ENCODE peak calls at places on chromosomes 1 and 21, in five cellular contexts. K, I, G, W and U are unnamed samples.

GRCh38 chr1:209305221-209305954 is 278.1 kb upstream of the CAMK1G start:
- DNase-seq in G (no peak), I (no peak), K (no peak), W (peak), U (no peak)

GRCh38 chr1:182588460-182589396 is at the start of gene RNASEL:
- DNase-seq in K (peak), I (peak), W (no peak), G (peak), U (peak)

GRCh38 chr1:242017580-242018233 is 18.8 kb upstream of the MAP1LC3C start:
- DNase-seq in W (no peak), K (peak), I (peak), G (peak), U (peak)

GRCh38 chr1:157641177-157641576 is 43.3 kb upstream of the FCRL4 start:
- DNase-seq in K (no peak), G (no peak), I (no peak), W (no peak), U (no peak)

GRCh38 chr1:218479436-218480115 is 134.4 kb downstream of the TGFB2 start:
- DNase-seq in G (peak), K (peak), I (no peak), W (no peak), U (no peak)

GRCh38 chr1:245673920-245674414 is 519.2 kb downstream of the KIF26B start:
- DNase-seq in G (no peak), W (no peak), I (no peak), K (peak), U (no peak)

GRCh38 chr1:36369061-36369470 is 16.7 kb downstream of the STK40 start:
- DNase-seq in G (peak), W (peak), I (peak), K (peak), U (peak)

GRCh38 chr1:19011832-19012231 is 55.4 kb upstream of the IFFO2 start:
- DNase-seq in K (peak), I (no peak), G (peak), W (no peak), U (no peak)

GRCh38 chr1:38061290-38061689 is 14.7 kb upstream of the POU3F1 start:
- DNase-seq in K (no peak), W (no peak), I (no peak), G (no peak), U (no peak)

DNA sequence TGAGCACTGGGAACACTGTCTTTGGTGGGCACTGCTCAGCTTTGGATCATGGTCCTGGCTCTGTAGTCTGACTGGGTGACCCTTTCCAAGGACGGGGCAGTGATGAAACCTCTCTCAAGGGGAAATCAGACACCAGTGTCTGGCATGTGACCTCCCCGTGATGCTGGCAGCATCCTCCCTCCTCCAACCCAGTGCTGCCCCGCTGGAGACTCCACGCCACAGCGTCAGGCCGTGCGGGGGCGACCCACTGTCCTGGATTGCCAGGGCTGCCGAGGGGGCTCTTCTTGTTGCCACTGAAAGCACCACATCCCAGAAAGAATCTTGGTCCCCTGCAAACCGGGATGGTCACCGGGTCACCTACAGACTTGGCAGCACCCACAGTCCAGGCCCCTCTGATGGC is 146.4 kb upstream of the ARHGEF16 start:
- DNase-seq in W (no peak), I (no peak), G (no peak), K (no peak), U (no peak)
- H2BK12ac ChIP-seq in W (no peak), I (no peak), G (no peak), K (no peak), U (no peak)

GRCh38 chr1:170590921-170591705 is 59.1 kb downstream of the GORAB start:
- DNase-seq in I (no peak), W (no peak), K (peak), G (no peak), U (no peak)

GRCh38 chr1:170581041-170581440 is 49.1 kb downstream of the GORAB start:
- DNase-seq in I (no peak), W (no peak), G (no peak), K (no peak), U (no peak)

GRCh38 chr1:170586942-170587593 is 55.1 kb downstream of the GORAB start:
- DNase-seq in W (no peak), G (peak), I (no peak), K (no peak), U (no peak)

GRCh38 chr1:170583186-170583585 is 51.2 kb downstream of the GORAB start:
- DNase-seq in G (no peak), W (no peak), I (no peak), K (no peak), U (no peak)

GRCh38 chr1:170586321-170586855 is 54.4 kb downstream of the GORAB start:
- DNase-seq in G (peak), I (no peak), K (no peak), W (peak), U (no peak)
- H2BK12ac ChIP-seq in G (no peak), I (no peak), K (no peak), W (no peak), U (no peak)

GRCh38 chr1:89918127-89918793 is 76.7 kb upstream of the ZNF326 start:
- DNase-seq in I (no peak), G (peak), W (no peak), K (no peak), U (no peak)
- H2BK12ac ChIP-seq in I (peak), G (no peak), W (no peak), K (no peak), U (no peak)

DNA sequence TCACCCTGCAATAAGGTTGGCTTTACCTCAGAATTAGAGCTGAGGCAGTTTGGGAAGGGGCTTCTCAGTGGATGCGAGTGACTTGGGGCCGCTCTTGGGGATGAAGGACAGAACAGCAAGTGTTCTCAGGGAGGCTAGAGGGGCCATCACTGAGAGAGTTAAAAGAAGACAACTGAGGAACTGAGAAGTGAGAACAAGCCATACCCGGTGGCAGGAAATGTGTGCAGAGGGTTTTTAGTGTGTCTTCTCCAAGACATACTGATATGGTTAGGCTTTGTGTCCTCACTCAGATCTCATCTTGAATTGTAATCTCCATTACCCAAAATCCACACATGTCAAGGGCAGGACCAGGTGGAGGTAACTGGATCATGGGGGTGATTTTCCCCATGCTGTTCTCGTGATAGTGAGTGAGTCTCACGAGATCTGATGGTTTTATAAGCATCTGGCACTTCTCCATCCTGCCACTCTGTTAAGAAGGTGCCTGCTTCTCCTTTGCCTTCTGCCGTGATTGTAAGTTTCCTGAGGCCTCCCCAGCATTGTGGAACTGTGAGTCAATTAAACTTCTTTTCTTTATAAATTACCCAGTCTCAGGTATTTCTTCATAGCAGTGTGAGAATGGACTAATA is 75.8 kb downstream of the PCBP3 start:
- DNase-seq in W (no peak), G (no peak), K (no peak), I (no peak), U (no peak)
- H2BK12ac ChIP-seq in W (no peak), G (no peak), K (no peak), I (no peak), U (no peak)

GRCh38 chr1:194570449-194570848 is 1384.0 kb upstream of the B3GALT2 start:
- DNase-seq in W (no peak), K (no peak), G (no peak), I (no peak), U (no peak)
- H2BK12ac ChIP-seq in W (no peak), K (no peak), G (no peak), I (no peak), U (no peak)

GRCh38 chr21:34604556-34604955 is 10.4 kb downstream of the RCAN1 start:
- DNase-seq in G (no peak), W (no peak), I (no peak), K (no peak), U (no peak)

GRCh38 chr21:34599534-34600101 is 15.3 kb downstream of the RCAN1 start:
- DNase-seq in G (no peak), W (no peak), I (no peak), K (peak), U (no peak)

GRCh38 chr21:34603002-34603709 is 11.8 kb downstream of the RCAN1 start:
- DNase-seq in K (peak), I (peak), G (peak), W (peak), U (peak)

GRCh38 chr21:34603710-34604057 is 11.2 kb downstream of the RCAN1 start:
- DNase-seq in K (no peak), G (no peak), I (no peak), W (no peak), U (no peak)

DNA sequence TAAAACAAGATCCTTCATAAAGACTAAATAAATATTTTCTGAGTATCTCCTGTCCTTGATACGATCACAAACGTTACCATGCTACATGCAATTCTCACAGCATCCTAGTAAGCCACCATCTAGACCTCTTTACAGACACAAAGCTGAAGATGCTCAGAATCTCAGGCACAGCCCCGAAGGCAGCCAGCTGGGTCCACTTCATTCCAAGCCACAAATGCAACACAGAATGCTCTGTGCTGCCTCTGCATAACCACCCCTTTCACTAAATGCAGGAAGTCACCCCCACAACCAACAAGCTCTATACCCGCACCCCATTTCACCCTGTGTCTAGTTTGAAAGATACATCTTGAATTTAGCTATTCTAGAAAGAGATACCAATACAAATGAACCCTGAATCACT is 12.9 kb downstream of the RCAN1 start:
- DNase-seq in I (no peak), G (peak), W (no peak), K (no peak), U (no peak)
- H2BK12ac ChIP-seq in I (no peak), G (no peak), W (no peak), K (no peak), U (no peak)

DNA sequence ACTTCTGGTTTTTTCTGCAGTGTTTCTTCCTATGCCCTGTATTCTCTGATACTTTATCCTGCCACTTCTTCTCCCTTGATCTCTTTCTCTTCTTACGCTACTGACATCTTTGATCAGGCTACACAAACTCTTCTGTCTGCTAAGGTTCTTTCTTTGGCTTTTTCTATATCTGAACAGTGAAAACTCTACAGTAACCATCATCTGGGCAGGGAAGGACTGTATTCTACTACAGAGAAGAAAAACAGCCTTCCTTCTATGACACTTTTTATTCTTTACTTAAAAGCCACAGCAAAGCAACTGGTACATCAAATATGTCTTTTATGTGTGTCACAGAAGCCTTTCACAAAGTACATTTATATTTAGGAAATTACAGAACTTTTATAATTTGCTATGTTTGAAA is 7.3 kb upstream of the NEXN start:
- DNase-seq in K (no peak), W (no peak), G (no peak), I (no peak), U (no peak)
- H2BK12ac ChIP-seq in K (no peak), W (no peak), G (no peak), I (no peak), U (no peak)

GRCh38 chr1:203282720-203283542 is 22.4 kb upstream of the BTG2 start:
- DNase-seq in W (no peak), K (no peak), G (no peak), I (no peak), U (no peak)
- H2BK12ac ChIP-seq in W (no peak), K (no peak), G (no peak), I (no peak), U (no peak)